ENCODE peak calls at places on chromosome 19, in four cellular contexts. E, A, T and F are unnamed samples.

GRCh38 chr19:9431475-9431874 is 3.9 kb downstream of the ZNF266 start:
- DNase-seq in E (no peak), A (peak), T (no peak), F (peak)

GRCh38 chr19:13195678-13196077 is 45.5 kb downstream of the IER2 start:
- DNase-seq in T (no peak), A (no peak), E (no peak), F (no peak)

GRCh38 chr19:10699650-10700335 is 1.4 kb upstream of the QTRT1 start:
- DNase-seq in T (no peak), A (peak), E (no peak), F (peak)

GRCh38 chr19:10416380-10417257 is 3.7 kb upstream of the PDE4A start:
- DNase-seq in T (peak), E (no peak), A (peak), F (peak)

GRCh38 chr19:57566396-57567256 is 7.0 kb upstream of the ZNF550 start:
- DNase-seq in T (no peak), A (peak), E (no peak), F (peak)

GRCh38 chr19:44055870-44056269 is 4.0 kb downstream of the ZNF223 start:
- DNase-seq in E (no peak), T (no peak), A (no peak), F (no peak)

GRCh38 chr19:30791116-30791515 is 418.9 kb downstream of the ZNF536 start:
- DNase-seq in E (no peak), T (no peak), A (no peak), F (no peak)

GRCh38 chr19:40523322-40524047 is 53.2 kb upstream of the SHKBP1 start:
- DNase-seq in E (no peak), A (peak), T (peak), F (peak)

GRCh38 chr19:7348587-7349230 is at the start of gene ARHGEF18:
- DNase-seq in E (no peak), T (no peak), A (no peak), F (no peak)

GRCh38 chr19:536881-537404 is 5.4 kb downstream of the CDC34 start:
- DNase-seq in A (no peak), E (no peak), T (no peak), F (no peak)

GRCh38 chr19:539429-540030 is 4.3 kb upstream of the GZMM start:
- DNase-seq in A (no peak), T (no peak), E (no peak), F (no peak)

GRCh38 chr19:540867-541637 is 2.8 kb upstream of the GZMM start:
- DNase-seq in A (no peak), T (no peak), E (no peak), F (no peak)

GRCh38 chr19:536031-536880 is 4.7 kb downstream of the CDC34 start:
- DNase-seq in E (no peak), T (no peak), A (no peak), F (no peak)

DNA sequence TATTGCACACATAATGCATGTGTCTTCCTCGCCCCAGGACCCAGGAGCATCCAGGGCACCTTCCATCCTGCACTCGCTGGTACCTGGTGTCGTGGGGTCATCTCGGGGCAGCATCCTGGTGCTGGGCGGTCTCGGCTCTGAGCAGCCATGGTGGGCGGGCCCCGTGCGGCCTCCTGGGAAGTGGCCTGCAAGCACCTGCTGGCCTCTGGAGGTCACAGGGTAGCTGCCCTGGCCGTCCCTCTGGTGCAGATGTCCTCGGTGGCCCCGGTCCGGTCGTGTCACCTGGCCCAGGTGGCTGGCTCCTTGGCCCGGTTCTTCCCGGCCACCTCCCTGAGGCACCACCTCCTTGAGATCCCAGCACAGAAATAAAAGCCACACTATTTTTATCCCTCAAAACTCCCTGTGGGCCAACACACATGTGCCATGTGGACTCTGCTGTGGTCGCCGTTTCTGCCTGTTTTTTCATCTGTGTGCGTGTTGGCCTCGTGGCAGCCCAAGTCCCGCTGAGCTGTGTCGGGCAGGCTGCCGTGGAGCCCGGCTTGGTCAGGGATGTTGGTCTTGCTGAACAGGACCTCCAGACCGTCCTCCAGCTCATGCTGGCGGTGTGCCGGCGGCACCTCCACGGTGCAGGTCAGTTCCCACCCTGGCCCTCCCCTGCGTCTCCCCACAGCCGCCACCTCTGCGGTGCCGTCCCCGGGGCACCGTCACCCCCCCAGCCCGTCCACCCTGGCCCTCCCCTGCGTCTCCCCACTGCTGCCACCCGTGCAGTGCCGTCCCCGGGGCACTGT is 5.0 kb upstream of the GZMM start:
- DNase-seq in A (no peak), T (no peak), E (no peak), F (no peak)
- TF ChIP-seq CTCF in A (no peak), T (no peak), E (no peak), F (no peak)

GRCh38 chr19:34176581-34176980 is 4.3 kb downstream of the LSM14A start:
- DNase-seq in E (no peak), T (no peak), A (no peak), F (no peak)
- H3K4me3 ChIP-seq in E (no peak), T (peak), A (peak), F (no peak)

DNA sequence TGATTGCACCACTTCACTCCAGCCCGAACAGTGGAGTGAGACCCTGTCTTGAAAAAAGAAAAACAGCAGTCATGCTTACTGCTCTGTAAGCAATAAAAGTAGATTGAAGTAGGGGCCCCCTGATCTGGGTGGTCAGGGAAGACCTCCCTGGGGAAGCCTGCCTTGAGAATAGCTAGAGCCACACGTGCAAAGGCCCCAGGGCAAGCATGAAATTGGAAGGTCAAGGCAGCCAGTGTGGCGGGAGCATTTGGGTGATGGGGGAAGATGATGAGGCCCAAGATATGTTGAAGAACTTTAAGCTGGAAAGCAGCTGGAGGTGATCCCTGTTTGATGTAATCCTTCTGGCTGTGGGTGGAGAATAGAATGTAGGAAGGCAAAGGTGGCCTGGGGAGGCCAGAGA is 104.4 kb downstream of the SIPA1L3 start:
- DNase-seq in E (no peak), T (no peak), A (no peak), F (no peak)
- TF ChIP-seq CTCF in E (no peak), T (no peak), A (no peak), F (no peak)

GRCh38 chr19:1132625-1133383 is 29.0 kb downstream of the GPX4 start:
- DNase-seq in E (no peak), A (no peak), T (no peak), F (no peak)
- H3K4me3 ChIP-seq in E (peak), A (peak), T (peak), F (peak)

GRCh38 chr19:1270168-1270853 is 1.2 kb downstream of the CIRBP start:
- DNase-seq in E (no peak), A (no peak), T (peak), F (no peak)

GRCh38 chr19:1270854-1271527 is 1.9 kb downstream of the CIRBP start:
- DNase-seq in A (no peak), E (no peak), T (no peak), F (no peak)

GRCh38 chr19:1268392-1269064 is 604 bp upstream of the CIRBP start:
- DNase-seq in T (peak), A (no peak), E (no peak), F (no peak)

GRCh38 chr19:1269065-1269477 is at the start of gene CIRBP:
- DNase-seq in A (peak), E (no peak), T (peak), F (peak)

GRCh38 chr19:1269478-1270167 is 491 bp downstream of the CIRBP start:
- DNase-seq in A (peak), E (no peak), T (peak), F (peak)
- TF ChIP-seq CTCF in A (no peak), E (peak), T (no peak), F (peak)

GRCh38 chr19:18513868-18514267 is 8.0 kb downstream of the ELL start:
- DNase-seq in A (peak), E (no peak), T (no peak), F (no peak)
- H3K4me3 ChIP-seq in A (no peak), E (no peak), T (no peak), F (no peak)

GRCh38 chr19:1465191-1466016 is 13.6 kb downstream of the C19orf25 start:
- DNase-seq in T (peak), A (peak), E (no peak), F (no peak)
- TF ChIP-seq CTCF in T (peak), A (no peak), E (peak), F (peak)

GRCh38 chr19:16456652-16457194 is 15.0 kb downstream of the EPS15L1 start:
- DNase-seq in A (no peak), T (no peak), E (no peak), F (no peak)
- H3K4me3 ChIP-seq in A (no peak), T (peak), E (peak), F (no peak)